ENCODE peak calls at places on chromosomes 16 and 17, in eight cellular contexts. U is cardiac muscle cell, J is tibial artery, S is heart left ventricle, M is SK-N-SH, H is heart right ventricle, N is left lung, B is ascending aorta. Y is an unnamed sample. For H3K4me1, the result is how much of the 10 kb centered on the place peaks cover.

GRCh38 chr16:83054302-83054701 is 427.5 kb downstream of the CDH13 start:
- DNase-seq in U (no peak), J (no peak), S (no peak), M (no peak), H (no peak), N (no peak), B (no peak), Y (no peak)

GRCh38 chr16:53507464-53508180 is 4.6 kb upstream of the AKTIP start:
- DNase-seq in U (no peak), J (no peak), S (no peak), M (no peak), H (no peak), N (no peak), B (no peak), Y (no peak)

GRCh38 chr16:58028541-58029070 is 3.1 kb downstream of the MMP15 start:
- DNase-seq in U (no peak), J (no peak), S (peak), M (peak), H (no peak), N (peak), B (no peak), Y (no peak)

GRCh38 chr16:65202461-65202860 is 80.6 kb upstream of the CDH11 start:
- DNase-seq in U (no peak), J (no peak), S (no peak), M (no peak), H (no peak), N (no peak), B (no peak), Y (no peak)

GRCh38 chr17:45326566-45326965 is 9.7 kb upstream of the MAP3K14 start:
- DNase-seq in U (no peak), J (peak), S (no peak), M (no peak), H (no peak), N (no peak), B (no peak), Y (peak)

GRCh38 chr16:89845417-89845816 is 17.1 kb downstream of the SPIRE2 start:
- DNase-seq in U (no peak), J (no peak), S (no peak), M (no peak), H (no peak), N (no peak), B (no peak), Y (no peak)

GRCh38 chr17:6558932-6559752 is 2.8 kb upstream of the PITPNM3 start:
- DNase-seq in U (peak), J (peak), S (no peak), M (no peak), H (no peak), N (no peak), B (no peak), Y (peak)

GRCh38 chr16:69727916-69728270 is 1.5 kb upstream of the NQO1 start:
- DNase-seq in U (no peak), J (no peak), S (no peak), M (no peak), H (peak), N (peak), B (no peak), Y (no peak)

GRCh38 chr17:55577011-55577586 is 65.8 kb upstream of the SMIM36 start:
- DNase-seq in U (peak), J (no peak), S (peak), M (no peak), H (peak), N (peak), B (no peak), Y (no peak)

DNA sequence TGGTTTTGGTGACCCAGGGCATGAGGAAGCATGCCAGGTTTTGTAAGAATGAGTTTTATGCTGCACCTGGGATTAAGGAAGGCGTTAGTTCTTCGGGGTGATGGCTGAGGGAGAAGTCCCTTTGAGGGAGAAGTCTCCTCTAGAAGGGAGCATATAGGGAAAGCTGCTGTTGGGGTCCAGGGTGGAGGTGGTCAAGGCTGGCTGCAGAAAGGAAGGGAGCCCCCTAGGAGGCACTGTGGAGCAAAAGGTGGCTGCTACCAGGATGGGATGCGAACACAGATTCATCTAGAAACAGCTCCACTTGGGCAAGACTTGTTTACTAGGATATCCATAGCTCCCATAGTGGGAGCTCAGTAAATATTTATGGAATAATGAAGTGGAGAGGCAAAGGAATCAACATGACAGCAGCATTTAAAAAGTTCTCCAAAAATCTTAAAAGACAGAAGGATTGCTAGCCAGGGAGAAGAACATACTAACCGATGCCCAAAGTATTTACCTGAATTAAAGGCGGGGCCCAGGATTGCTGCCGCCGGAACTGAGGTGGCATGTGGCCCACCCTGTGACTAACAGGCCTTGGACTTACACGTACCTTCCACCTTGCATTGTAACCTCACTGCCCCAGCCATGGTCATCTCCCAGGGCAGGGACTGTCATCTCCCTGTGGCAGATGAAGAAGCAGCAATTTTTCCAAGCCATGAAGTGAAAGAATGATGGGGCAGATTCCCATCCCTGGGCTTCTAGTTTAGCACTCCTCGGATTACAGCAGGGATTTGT is 7.1 kb upstream of the LPCAT2 start:
- DNase-seq in U (peak), J (no peak), S (no peak), M (peak), H (no peak), N (no peak), B (no peak), Y (no peak)
- H3K27ac ChIP-seq in U (peak), J (no peak), S (no peak), M (peak), H (no peak), N (no peak), B (peak), Y (peak)

GRCh38 chr17:1562178-1562643 is 381 bp downstream of the PITPNA start:
- DNase-seq in U (peak), J (no peak), S (peak), M (peak), H (peak), N (peak), B (no peak), Y (no peak)
- TF ChIP-seq CTCF in U (no peak), J (no peak), S (no peak), M (no peak), H (no peak), N (no peak), B (no peak), Y (peak)

GRCh38 chr17:32995416-32995815 is 3.8 kb downstream of the SPACA3 start:
- DNase-seq in U (no peak), J (no peak), S (no peak), M (no peak), H (no peak), N (no peak), B (no peak), Y (no peak)
- H3K4me1 ChIP-seq in U (under half), J (under half), S (under half), M (under half), H (under half), N (under half), B (under half), Y (under half)

GRCh38 chr16:67946128-67946569 is 2.2 kb upstream of the LCAT start:
- DNase-seq in U (no peak), J (no peak), S (no peak), M (no peak), H (no peak), N (peak), B (no peak), Y (no peak)
- H3K27ac ChIP-seq in U (no peak), J (no peak), S (peak), M (no peak), H (no peak), N (no peak), B (no peak), Y (no peak)

GRCh38 chr16:680967-681745 is 946 bp downstream of the STUB1 start:
- DNase-seq in U (peak), J (no peak), S (no peak), M (no peak), H (peak), N (no peak), B (no peak), Y (no peak)
- TF ChIP-seq CTCF in U (peak), J (no peak), S (no peak), M (no peak), H (no peak), N (no peak), B (no peak), Y (peak)

GRCh38 chr16:68356919-68357286 is 46.1 kb downstream of the PRMT7 start:
- DNase-seq in U (no peak), J (no peak), S (no peak), M (peak), H (no peak), N (no peak), B (no peak), Y (no peak)

GRCh38 chr16:68358951-68359350 is 48.1 kb downstream of the PRMT7 start:
- DNase-seq in U (no peak), J (no peak), S (no peak), M (no peak), H (no peak), N (peak), B (no peak), Y (no peak)

GRCh38 chr16:68357923-68358322 is 47.1 kb downstream of the PRMT7 start:
- DNase-seq in U (no peak), J (no peak), S (no peak), M (peak), H (no peak), N (peak), B (no peak), Y (no peak)

GRCh38 chr16:68356249-68356918 is 45.6 kb downstream of the PRMT7 start:
- DNase-seq in U (no peak), J (no peak), S (peak), M (peak), H (no peak), N (peak), B (no peak), Y (no peak)

DNA sequence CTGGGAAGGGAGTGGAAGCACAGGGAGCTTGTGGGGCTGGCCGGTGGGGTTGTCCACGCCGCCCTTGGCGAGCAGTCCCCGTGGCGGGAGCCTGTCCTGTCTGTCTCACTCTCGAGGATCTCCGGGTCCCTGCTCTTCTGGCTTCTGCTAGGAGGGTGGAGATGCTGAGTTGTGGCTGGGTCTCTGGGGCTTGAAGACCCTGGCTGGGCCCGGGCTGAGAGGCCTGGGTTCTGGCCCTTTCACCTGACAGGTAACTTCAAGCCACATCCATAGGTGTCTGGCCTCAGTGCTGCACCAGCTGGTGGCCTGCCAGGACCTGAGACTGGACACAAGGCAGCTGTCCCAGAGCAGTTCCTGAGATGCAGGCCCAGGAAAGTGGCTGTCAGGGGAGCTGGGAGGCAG is 46.7 kb downstream of the PRMT7 start:
- DNase-seq in U (no peak), J (no peak), S (peak), M (peak), H (no peak), N (peak), B (no peak), Y (no peak)
- H3K4me1 ChIP-seq in U (under half), J (under half), S (under half), M (under half), H (under half), N (under half), B (under half), Y (under half)

GRCh38 chr17:64628641-64629040 is 33.5 kb downstream of the SMURF2 start:
- DNase-seq in U (no peak), J (no peak), S (no peak), M (no peak), H (no peak), N (no peak), B (no peak), Y (no peak)

GRCh38 chr17:64626827-64627226 is 35.3 kb downstream of the SMURF2 start:
- DNase-seq in U (no peak), J (no peak), S (no peak), M (no peak), H (no peak), N (no peak), B (no peak), Y (no peak)

GRCh38 chr17:64627797-64628196 is 34.3 kb downstream of the SMURF2 start:
- DNase-seq in U (no peak), J (no peak), S (no peak), M (no peak), H (no peak), N (no peak), B (no peak), Y (no peak)

GRCh38 chr17:64622931-64623654 is 39.0 kb downstream of the SMURF2 start:
- DNase-seq in U (peak), J (no peak), S (no peak), M (no peak), H (no peak), N (no peak), B (no peak), Y (no peak)

DNA sequence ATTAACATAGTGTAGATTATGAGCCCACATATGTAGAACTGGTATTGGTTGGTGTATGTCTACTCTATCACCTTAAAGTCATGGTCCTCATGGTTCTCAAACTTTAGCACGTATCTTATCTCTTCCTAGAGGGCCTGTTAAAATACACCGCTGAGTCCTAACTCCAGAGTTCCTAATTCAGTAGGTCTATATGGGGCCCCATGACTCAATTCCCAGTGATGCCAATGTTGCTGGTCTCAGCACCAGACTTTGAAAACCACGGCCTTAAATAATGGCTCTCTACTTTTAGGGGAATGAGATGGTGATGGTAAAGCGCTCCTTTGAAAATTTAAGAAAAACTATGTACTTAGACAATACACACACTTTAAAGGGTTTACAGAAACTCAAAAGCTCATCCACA is 36.6 kb downstream of the SMURF2 start:
- DNase-seq in U (no peak), J (no peak), S (no peak), M (no peak), H (no peak), N (no peak), B (no peak), Y (no peak)
- H3K27ac ChIP-seq in U (no peak), J (no peak), S (no peak), M (no peak), H (no peak), N (no peak), B (no peak), Y (peak)

DNA sequence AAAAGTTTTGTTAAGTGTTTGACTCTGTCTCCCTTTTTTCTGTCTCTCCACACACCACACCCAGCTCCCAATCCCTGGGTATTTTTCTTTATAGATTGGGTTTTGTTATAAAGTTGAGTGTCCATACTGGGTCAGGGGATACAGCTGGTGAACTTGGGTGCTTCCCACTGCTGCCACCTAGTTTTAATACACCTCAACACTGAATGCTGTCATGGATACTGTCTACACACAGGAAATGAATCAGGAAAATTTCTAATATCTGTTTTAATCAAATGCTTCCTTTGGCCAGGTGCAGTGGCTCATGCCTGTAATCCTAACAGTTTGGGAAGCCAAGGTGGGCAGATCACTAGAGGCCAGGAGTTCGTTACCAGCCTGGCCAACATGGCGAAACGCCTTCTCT is 5.3 kb upstream of the TAOK1 start:
- DNase-seq in U (no peak), J (no peak), S (no peak), M (no peak), H (no peak), N (no peak), B (no peak), Y (no peak)
- TF ChIP-seq CTCF in U (no peak), J (no peak), S (no peak), M (peak), H (no peak), N (no peak), B (no peak), Y (peak)

GRCh38 chr16:50573279-50573678 is 25.1 kb downstream of the NKD1 start:
- DNase-seq in U (no peak), J (no peak), S (no peak), M (no peak), H (no peak), N (no peak), B (no peak), Y (no peak)

GRCh38 chr16:50570354-50570753 is 22.2 kb downstream of the NKD1 start:
- DNase-seq in U (no peak), J (no peak), S (no peak), M (no peak), H (no peak), N (no peak), B (no peak), Y (no peak)

GRCh38 chr16:50572700-50573099 is 24.5 kb downstream of the NKD1 start:
- DNase-seq in U (no peak), J (no peak), S (no peak), M (no peak), H (no peak), N (no peak), B (no peak), Y (no peak)

GRCh38 chr16:50570808-50571598 is 22.8 kb downstream of the NKD1 start:
- DNase-seq in U (no peak), J (no peak), S (no peak), M (no peak), H (no peak), N (no peak), B (no peak), Y (no peak)

GRCh38 chr16:50571786-50572185 is 23.6 kb downstream of the NKD1 start:
- DNase-seq in U (no peak), J (no peak), S (no peak), M (no peak), H (no peak), N (no peak), B (no peak), Y (no peak)
- H3K4me1 ChIP-seq in U (under half), J (half or more), S (under half), M (under half), H (under half), N (under half), B (under half), Y (under half)

Y was measured in RWPE2.